ENCODE peak calls at places on chromosome 19, in seven cellular contexts. Q is stimulated activated CD4-positive, alpha-beta T cell treated with anti-CD3 and anti-CD28 coated beads, Interleukin-12 subunit alpha, Interleukin-12 subunit beta, amount 100 ng/mL, for 24 hours; T is A172; U is NCI-H1694; J is naive B cell; K is GM19239; Z is substantia nigra. I is an unnamed sample.

GRCh38 chr19:10078329-10078728 is 7.8 kb upstream of the SHFL start:
- DNase-seq in T (no peak), Z (no peak), U (no peak), J (no peak), K (no peak), Q (no peak), I (no peak)

GRCh38 chr19:2653717-2654584 is 48.5 kb downstream of the GNG7 start:
- DNase-seq in U (no peak), J (no peak), Z (no peak), K (no peak), T (no peak), Q (no peak), I (no peak)

GRCh38 chr19:2239771-2240770 is 3.4 kb downstream of the SF3A2 start:
- DNase-seq in Q (no peak), J (no peak), Z (no peak), T (peak; percentile 49), U (no peak), K (no peak), I (no peak)

GRCh38 chr19:13011653-13012389 is 16.5 kb downstream of the NFIX start:
- DNase-seq in J (no peak), Z (no peak), Q (no peak), K (no peak), U (no peak), T (no peak), I (no peak)

GRCh38 chr19:33339016-33339749 is 34.3 kb upstream of the CEBPG start:
- DNase-seq in Z (no peak), J (no peak), K (no peak), T (no peak), U (no peak), Q (no peak), I (no peak)

GRCh38 chr19:1070576-1070930 is 3.6 kb downstream of the ARHGAP45 start:
- DNase-seq in Q (no peak), U (no peak), J (no peak), T (no peak), K (no peak), Z (no peak), I (no peak)

GRCh38 chr19:52343548-52343947 is 7.5 kb downstream of the ZNF610 start:
- DNase-seq in Q (peak; percentile 24), Z (peak; percentile 36), T (peak; percentile 8), K (no peak), U (no peak), J (peak; percentile 25), I (peak; percentile 83)

GRCh38 chr19:339262-339887 is 5.2 kb downstream of the MIER2 start:
- DNase-seq in K (no peak), J (no peak), T (peak; percentile 31), Z (no peak), U (no peak), Q (no peak), I (no peak)

GRCh38 chr19:20078696-20079095 is 896 bp downstream of the ZNF90 start:
- DNase-seq in J (no peak), Q (peak; percentile 2), K (no peak), U (no peak), Z (peak; percentile 2), T (no peak), I (peak; percentile 1)

GRCh38 chr19:370641-371330 is 26.2 kb upstream of the MIER2 start:
- DNase-seq in U (no peak), K (no peak), Q (no peak), J (no peak), Z (no peak), T (no peak), I (peak; percentile 62)

GRCh38 chr19:55596304-55596703 is 3.0 kb downstream of the FIZ1 start:
- DNase-seq in Q (no peak), T (no peak), J (no peak), U (no peak), Z (no peak), K (no peak), I (no peak)

GRCh38 chr19:5057860-5058259 is 88.9 kb downstream of the KDM4B start:
- DNase-seq in Q (no peak), J (no peak), K (peak; percentile 45), Z (no peak), U (no peak), T (peak; percentile 38), I (no peak)

GRCh38 chr19:3190921-3191805 is 5.4 kb downstream of the NCLN start:
- DNase-seq in U (no peak), Z (no peak), J (no peak), Q (no peak), T (no peak), K (no peak), I (no peak)

GRCh38 chr19:5339470-5339949 is 1.1 kb downstream of the PTPRS start:
- DNase-seq in U (no peak), Z (no peak), J (no peak), Q (no peak), T (no peak), K (no peak), I (no peak)

GRCh38 chr19:8593931-8594330 is 16.6 kb downstream of the ADAMTS10 start:
- DNase-seq in T (no peak), Q (no peak), K (no peak), J (no peak), Z (no peak), U (no peak), I (no peak)

GRCh38 chr19:18457478-18458331 is 19.8 kb upstream of the ISYNA1 start:
- DNase-seq in Z (no peak), U (no peak), T (no peak), K (no peak), Q (no peak), J (no peak), I (no peak)

GRCh38 chr19:10517760-10518443 is 655 bp upstream of the S1PR5 start:
- DNase-seq in Z (peak; percentile 68), K (no peak), Q (no peak), T (peak; percentile 39), J (no peak), U (peak; percentile 29), I (peak; percentile 54)

GRCh38 chr19:13804830-13805683 is 9.8 kb downstream of the ZSWIM4 start:
- DNase-seq in T (no peak), U (no peak), K (no peak), Z (no peak), J (no peak), Q (no peak), I (peak; percentile 47)

GRCh38 chr19:782195-783043 is 14.8 kb upstream of the PTBP1 start:
- DNase-seq in J (no peak), K (no peak), Z (no peak), Q (no peak), U (no peak), T (peak; percentile 94), I (no peak)

GRCh38 chr19:6828698-6829633 is 56.5 kb downstream of the VAV1 start:
- DNase-seq in T (peak; percentile 45), U (no peak), J (no peak), Z (no peak), Q (peak; percentile 40), K (peak; percentile 53), I (no peak)

GRCh38 chr19:28171983-28172382 is 1041.0 kb downstream of the UQCRFS1 start:
- DNase-seq in J (no peak), K (no peak), T (no peak), U (no peak), Z (no peak), Q (no peak), I (no peak)

GRCh38 chr19:16654151-16654550 is 5.8 kb downstream of the SMIM7 start:
- DNase-seq in Q (no peak), T (peak; percentile 34), K (no peak), Z (no peak), J (no peak), U (no peak), I (no peak)

GRCh38 chr19:40718774-40719391 is 2.0 kb downstream of the ITPKC start:
- DNase-seq in Q (no peak), T (no peak), K (peak; percentile 22), U (no peak), J (no peak), Z (peak; percentile 13), I (no peak)

GRCh38 chr19:4715529-4716221 is 8.0 kb downstream of the DPP9 start:
- DNase-seq in J (no peak), Z (no peak), K (no peak), U (no peak), Q (no peak), T (no peak), I (peak; percentile 85)

GRCh38 chr19:38647368-38647965 is at the start of gene ACTN4:
- DNase-seq in T (peak; percentile 94), Q (peak; percentile 99), Z (peak; percentile 94), K (peak; percentile 89), U (peak; percentile 94), J (peak; percentile 100), I (peak; percentile 96)

GRCh38 chr19:2636897-2637683 is 65.4 kb downstream of the GNG7 start:
- DNase-seq in J (peak; percentile 75), K (peak; percentile 83), T (peak; percentile 50), Q (peak; percentile 71), U (no peak), Z (peak; percentile 28), I (no peak)

GRCh38 chr19:51166846-51167490 is 24.9 kb downstream of the SIGLEC7 start:
- DNase-seq in Q (no peak), J (no peak), K (no peak), U (no peak), Z (no peak), T (no peak), I (no peak)

GRCh38 chr19:51142119-51142518 is at the start of gene SIGLEC7:
- DNase-seq in T (no peak), U (no peak), K (no peak), Q (no peak), J (no peak), Z (no peak), I (no peak)

GRCh38 chr19:24140099-24140498 is 53.1 kb downstream of the ZNF254 start:
- DNase-seq in Q (no peak), T (peak; percentile 11), K (no peak), Z (no peak), U (no peak), J (no peak), I (no peak)

GRCh38 chr19:6481541-6482342 is at the start of gene DENND1C:
- DNase-seq in Q (peak; percentile 67), Z (peak; percentile 62), U (no peak), J (peak; percentile 69), K (no peak), T (peak; percentile 41), I (no peak)